ENCODE peak calls at places on chromosomes 11 and 22, in ten cellular contexts. G is CD8-positive, alpha-beta T cell; D is progenitor cell of endocrine pancreas; C is OCI-LY7; H is PC-9; W is tibial artery; T is RWPE1; K is MM.1S; P is bronchial epithelial cell; U is thoracic aorta. B is an unnamed sample.

GRCh38 chr11:74695705-74696280 is 35.4 kb downstream of the CHRDL2 start:
- DNase-seq in T (no peak), K (no peak), D (no peak), U (no peak), W (no peak), P (no peak), G (no peak), H (no peak), C (no peak), B (no peak)

GRCh38 chr22:23183107-23183698 is 2.9 kb downstream of the BCR start:
- DNase-seq in H (peak), U (no peak), P (peak), C (peak), D (no peak), G (no peak), K (peak), T (no peak), W (peak), B (no peak)

GRCh38 chr11:18958221-18958910 is 19.2 kb upstream of the MRGPRX1 start:
- DNase-seq in U (no peak), P (peak), G (no peak), K (no peak), T (peak), C (no peak), W (no peak), D (no peak), H (peak), B (no peak)

GRCh38 chr11:34050536-34050935 is 995 bp upstream of the CAPRIN1 start:
- DNase-seq in U (no peak), C (peak), K (no peak), D (no peak), G (no peak), P (peak), H (no peak), W (no peak), T (no peak), B (no peak)

GRCh38 chr11:2521081-2521480 is 76.3 kb downstream of the KCNQ1 start:
- DNase-seq in D (peak), G (peak), T (no peak), U (no peak), P (no peak), K (no peak), C (no peak), H (no peak), W (peak), B (peak)

GRCh38 chr22:38464992-38465672 is 2.8 kb upstream of the KDELR3 start:
- DNase-seq in K (no peak), W (no peak), H (no peak), G (no peak), U (no peak), C (no peak), D (no peak), T (no peak), P (no peak), B (no peak)

GRCh38 chr11:73387594-73388021 is 11.4 kb downstream of the RELT start:
- DNase-seq in T (no peak), C (no peak), K (no peak), D (no peak), H (no peak), U (no peak), W (no peak), G (no peak), P (no peak), B (no peak)

GRCh38 chr11:75311858-75312288 is 39.6 kb downstream of the ARRB1 start:
- DNase-seq in P (no peak), U (peak), H (no peak), C (no peak), D (no peak), T (no peak), W (peak), G (no peak), K (no peak), B (no peak)

GRCh38 chr11:62593434-62594044 is 2.2 kb upstream of the TUT1 start:
- DNase-seq in P (peak), W (peak), D (no peak), U (no peak), C (peak), T (peak), K (peak), G (peak), H (peak), B (no peak)

GRCh38 chr11:35550374-35551036 is 25.1 kb upstream of the PAMR1 start:
- DNase-seq in D (no peak), U (no peak), K (no peak), H (no peak), W (no peak), C (no peak), T (no peak), G (no peak), P (no peak), B (no peak)

GRCh38 chr11:127074151-127074761 is 73.7 kb upstream of the KIRREL3 start:
- DNase-seq in T (peak), U (no peak), C (peak), P (peak), H (peak), K (peak), G (no peak), W (no peak), D (no peak), B (no peak)

GRCh38 chr11:16739326-16739875 is 954 bp downstream of the C11orf58 start:
- DNase-seq in T (peak), P (no peak), U (no peak), D (no peak), K (no peak), G (no peak), H (no peak), C (peak), W (no peak), B (no peak)

GRCh38 chr11:60561254-60561653 is 46.1 kb downstream of the MS4A13 start:
- DNase-seq in D (no peak), G (no peak), H (no peak), T (no peak), K (no peak), U (no peak), C (no peak), W (no peak), P (no peak), B (no peak)

GRCh38 chr11:76166314-76166713 is 40.0 kb downstream of the WNT11 start:
- DNase-seq in H (no peak), P (no peak), G (no peak), C (no peak), K (no peak), D (no peak), W (no peak), T (no peak), U (no peak), B (no peak)

GRCh38 chr11:31802990-31803812 is 7.9 kb downstream of the PAX6 start:
- DNase-seq in G (no peak), T (no peak), P (no peak), U (no peak), D (no peak), W (no peak), C (no peak), H (no peak), K (no peak), B (no peak)

GRCh38 chr11:58193403-58193802 is 4.5 kb downstream of the OR9Q2 start:
- DNase-seq in C (no peak), H (no peak), T (no peak), D (no peak), U (no peak), P (no peak), K (no peak), G (no peak), W (no peak), B (no peak)

GRCh38 chr22:33565580-33565995 is 354.7 kb downstream of the LARGE1 start:
- DNase-seq in K (no peak), U (no peak), W (no peak), D (no peak), P (no peak), C (no peak), T (no peak), H (no peak), G (no peak), B (no peak)

GRCh38 chr11:132106336-132106982 is 736.0 kb downstream of the NTM start:
- DNase-seq in G (no peak), K (no peak), C (no peak), H (no peak), W (no peak), P (peak), D (no peak), T (no peak), U (no peak), B (no peak)

GRCh38 chr11:69642913-69643632 is 2.1 kb downstream of the CCND1 start:
- DNase-seq in K (peak), G (peak), H (peak), C (peak), U (no peak), P (peak), W (peak), T (no peak), D (peak), B (peak)

GRCh38 chr11:19995131-19995530 is 165.1 kb downstream of the DBX1 start:
- DNase-seq in P (peak), U (no peak), W (no peak), H (peak), C (no peak), G (no peak), K (no peak), T (peak), D (no peak), B (no peak)

GRCh38 chr22:35642305-35642741 is 5.9 kb upstream of the APOL6 start:
- DNase-seq in W (no peak), C (no peak), D (no peak), K (no peak), U (no peak), H (no peak), G (no peak), P (no peak), T (no peak), B (no peak)

GRCh38 chr11:132206993-132207392 is 836.6 kb downstream of the NTM start:
- DNase-seq in G (no peak), K (no peak), C (no peak), T (no peak), H (no peak), D (no peak), W (no peak), P (no peak), U (no peak), B (no peak)

GRCh38 chr11:134233729-134234179 is 9.3 kb downstream of the VPS26B start:
- DNase-seq in D (no peak), H (no peak), T (no peak), C (no peak), W (no peak), G (no peak), U (no peak), P (no peak), K (no peak), B (no peak)

GRCh38 chr11:100789500-100789899 is 102.4 kb downstream of the ARHGAP42 start:
- DNase-seq in H (no peak), U (no peak), P (no peak), D (no peak), G (no peak), W (no peak), C (no peak), T (no peak), K (no peak), B (no peak)

GRCh38 chr11:1781593-1781975 is 17.9 kb upstream of the CTSD start:
- DNase-seq in U (no peak), D (no peak), P (no peak), T (no peak), H (no peak), K (no peak), C (no peak), W (peak), G (no peak), B (no peak)

GRCh38 chr22:27226666-27227065 is 569.3 kb downstream of the MIAT start:
- DNase-seq in G (no peak), K (no peak), U (no peak), T (no peak), D (no peak), P (no peak), W (no peak), H (no peak), C (no peak), B (no peak)

GRCh38 chr11:103637250-103637649 is 399.2 kb upstream of the DDI1 start:
- DNase-seq in K (no peak), H (no peak), P (peak), C (no peak), T (no peak), U (no peak), W (no peak), G (no peak), D (no peak), B (no peak)

GRCh38 chr22:24101966-24102365 is 79.3 kb upstream of the SUSD2 start:
- DNase-seq in K (no peak), P (no peak), U (no peak), C (no peak), H (no peak), D (no peak), T (no peak), W (peak), G (no peak), B (no peak)

GRCh38 chr11:93542753-93543246 is 391 bp downstream of the SMCO4 start:
- DNase-seq in G (no peak), H (no peak), K (peak), U (no peak), C (no peak), T (no peak), P (no peak), W (peak), D (no peak), B (peak)

GRCh38 chr22:29313126-29314071 is 2.1 kb downstream of the RASL10A start:
- DNase-seq in K (no peak), U (no peak), G (no peak), T (no peak), D (no peak), W (peak), H (no peak), P (no peak), C (no peak), B (no peak)

GRCh38 chr22:19173047-19174035 is 5.2 kb downstream of the SLC25A1 start:
- DNase-seq in C (peak), G (no peak), H (peak), P (no peak), U (no peak), W (no peak), D (no peak), T (no peak), K (no peak), B (no peak)

GRCh38 chr22:30309981-30310672 is 16.6 kb downstream of the TBC1D10A start:
- DNase-seq in K (peak), D (no peak), G (peak), C (peak), U (no peak), T (no peak), W (peak), P (peak), H (no peak), B (no peak)

GRCh38 chr11:70500076-70500847 is 101.9 kb downstream of the CTTN start:
- DNase-seq in C (no peak), P (no peak), D (no peak), U (no peak), H (no peak), T (no peak), K (no peak), W (peak), G (no peak), B (no peak)

GRCh38 chr11:134659882-134660281 is 247.8 kb upstream of the B3GAT1 start:
- DNase-seq in D (no peak), T (no peak), W (peak), K (no peak), U (no peak), P (no peak), G (no peak), H (no peak), C (no peak), B (no peak)

GRCh38 chr22:26367402-26368245 is 61.4 kb upstream of the ASPHD2 start:
- DNase-seq in W (no peak), K (peak), G (peak), T (peak), H (no peak), D (peak), U (no peak), P (peak), C (peak), B (peak)

GRCh38 chr11:63870351-63871197 is 31.7 kb downstream of the MARK2 start:
- DNase-seq in D (no peak), P (no peak), C (no peak), W (no peak), K (no peak), T (no peak), G (no peak), U (no peak), H (no peak), B (no peak)

GRCh38 chr11:111819161-111820058 is 52.0 kb downstream of the ALG9 start:
- DNase-seq in G (no peak), K (no peak), W (no peak), P (no peak), H (no peak), U (no peak), C (no peak), D (no peak), T (no peak), B (no peak)

GRCh38 chr11:62627718-62628117 is 5.9 kb upstream of the B3GAT3 start:
- DNase-seq in T (no peak), D (no peak), U (no peak), W (no peak), P (no peak), G (no peak), C (no peak), K (no peak), H (no peak), B (no peak)

GRCh38 chr11:88552377-88553029 is 215.0 kb upstream of the CTSC start:
- DNase-seq in U (no peak), C (peak), K (peak), T (peak), G (peak), D (peak), W (no peak), P (peak), H (peak), B (peak)
- TF ChIP-seq CTCF in U (no peak), C (peak), K (peak), T (no peak), G (peak), D (peak), W (no peak), P (peak), H (peak), B (no peak)

GRCh38 chr11:44760917-44761545 is 34.3 kb downstream of the TSPAN18 start:
- DNase-seq in P (peak), D (no peak), C (no peak), K (no peak), H (no peak), T (peak), U (peak), G (no peak), W (peak), B (peak)
- TF ChIP-seq CTCF in P (no peak), D (peak), C (no peak), K (no peak), H (no peak), T (no peak), U (no peak), G (no peak), W (no peak), B (no peak)

DNA sequence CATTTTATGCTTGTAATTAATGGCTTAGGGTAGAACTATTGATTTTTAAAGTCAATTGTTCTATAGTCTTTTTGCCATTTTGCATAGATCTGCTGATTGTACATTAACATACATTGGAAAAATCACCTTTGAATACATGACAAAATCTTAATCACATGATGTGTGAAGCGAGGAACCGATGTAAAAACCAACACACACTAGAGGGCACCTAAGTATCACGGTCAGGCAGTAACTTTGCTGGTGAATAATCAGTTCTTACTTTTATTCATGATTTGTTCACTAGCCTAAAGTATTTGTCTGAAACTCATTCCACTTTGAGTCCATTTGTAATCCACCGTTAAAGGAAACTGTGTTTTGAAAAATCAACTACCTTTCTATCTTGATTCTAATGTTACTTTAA is 28.2 kb downstream of the JHY start:
- DNase-seq in H (no peak), U (no peak), C (no peak), W (no peak), P (peak), T (peak), D (no peak), G (no peak), K (no peak), B (no peak)
- TF ChIP-seq CTCF in H (peak), U (no peak), C (peak), W (no peak), P (peak), T (peak), D (peak), G (no peak), K (peak), B (no peak)

GRCh38 chr11:14189874-14190273 is 169.1 kb downstream of the RRAS2 start:
- DNase-seq in H (no peak), D (no peak), G (no peak), U (peak), T (no peak), C (no peak), W (peak), K (no peak), P (no peak), B (no peak)

GRCh38 chr11:14185461-14185860 is 173.5 kb downstream of the RRAS2 start:
- DNase-seq in T (no peak), C (no peak), P (no peak), W (no peak), G (no peak), H (no peak), K (no peak), D (no peak), U (no peak), B (no peak)

GRCh38 chr11:14186376-14186775 is 172.6 kb downstream of the RRAS2 start:
- DNase-seq in H (no peak), C (no peak), T (no peak), G (no peak), W (no peak), P (no peak), K (no peak), D (no peak), U (no peak), B (no peak)

GRCh38 chr11:14193644-14194043 is 165.3 kb downstream of the RRAS2 start:
- DNase-seq in K (no peak), P (no peak), D (no peak), C (no peak), T (no peak), W (no peak), H (no peak), G (no peak), U (no peak), B (no peak)

GRCh38 chr11:14190992-14191773 is 167.8 kb downstream of the RRAS2 start:
- DNase-seq in G (no peak), H (no peak), W (no peak), K (peak), P (no peak), C (no peak), U (no peak), D (no peak), T (no peak), B (no peak)
- TF ChIP-seq CTCF in G (no peak), H (no peak), W (no peak), K (no peak), P (no peak), C (no peak), U (no peak), D (no peak), T (no peak), B (no peak)

B was measured in activated B cell treated with CpG ODN at 0.5 μM for 24 hours.